ENCODE peak calls at places on chromosomes 13 and 19, in four cellular contexts. B is iris pigment epithelial cell, C is AG08395, H is Caki2. Q is an unnamed sample.

GRCh38 chr19:33689886-33690285 is 68.1 kb downstream of the CHST8 start:
- DNase-seq in B (no peak), C (no peak), H (no peak), Q (no peak)

GRCh38 chr13:71718931-71719330 is 148.1 kb downstream of the DACH1 start:
- DNase-seq in B (no peak), C (no peak), H (no peak), Q (no peak)

GRCh38 chr19:58499021-58499927 is 12.5 kb downstream of the SLC27A5 start:
- DNase-seq in B (peak), C (peak), H (peak), Q (peak)

GRCh38 chr13:113612626-113613025 is 28.1 kb downstream of the TFDP1 start:
- DNase-seq in B (peak), C (no peak), H (no peak), Q (no peak)

GRCh38 chr13:20461481-20461859 is 64.2 kb downstream of the CRYL1 start:
- DNase-seq in B (peak), C (peak), H (no peak), Q (peak)

GRCh38 chr19:4023600-4024398 is 16.3 kb downstream of the PIAS4 start:
- DNase-seq in B (no peak), C (no peak), H (no peak), Q (no peak)

GRCh38 chr13:41139296-41139966 is 6.8 kb upstream of the KBTBD6 start:
- DNase-seq in B (no peak), C (no peak), H (no peak), Q (no peak)

GRCh38 chr19:35545855-35546381 is 492 bp downstream of the TMEM147 start:
- DNase-seq in B (peak), C (peak), H (no peak), Q (peak)

GRCh38 chr19:3494051-3494450 is 6.4 kb downstream of the DOHH start:
- DNase-seq in B (no peak), C (peak), H (no peak), Q (no peak)

GRCh38 chr19:49469828-49470614 is 4.0 kb upstream of the FLT3LG start:
- DNase-seq in B (no peak), C (peak), H (no peak), Q (no peak)

GRCh38 chr13:23020246-23020843 is 160.4 kb upstream of the SGCG start:
- DNase-seq in B (peak), C (peak), H (peak), Q (peak)